ENCODE peak calls at places on chromosomes 7 and 10, in nine cellular contexts. E is dermis microvascular lymphatic vessel endothelial cell; P is activated CD4-positive, CD25-positive, alpha-beta regulatory T cell; U is WERI-Rb-1; G is activated T-cell treated with anti-CD3 and anti-CD28 coated beads, Interleukin-2, amount 50 U/mL, for 72 hours; V is stimulated activated CD8-positive, alpha-beta memory T cell treated with anti-CD3 and anti-CD28 coated beads, Interleukin-15, amount 100 ng/mL, for 24 hours; Z is psoas muscle; A is H9; H is hepatocyte. R is an unnamed sample.

GRCh38 chr7:12322287-12322902 is 81.3 kb downstream of the VWDE start:
- DNase-seq in V (no peak), H (peak), P (no peak), Z (no peak), E (peak), U (no peak), A (no peak), G (peak), R (no peak)

GRCh38 chr7:101728888-101729883 is 88.2 kb upstream of the CUX1 start:
- DNase-seq in V (no peak), Z (no peak), U (peak), E (no peak), P (no peak), G (no peak), H (peak), A (no peak), R (no peak)

GRCh38 chr7:47376991-47377590 is 204.8 kb downstream of the TNS3 start:
- DNase-seq in E (no peak), U (no peak), V (no peak), G (no peak), A (no peak), H (no peak), P (no peak), Z (peak), R (no peak)

GRCh38 chr7:101696-102376 is 90.5 kb upstream of the FAM20C start:
- DNase-seq in U (no peak), V (no peak), Z (no peak), P (no peak), E (peak), H (peak), G (no peak), A (peak), R (no peak)

GRCh38 chr10:110051487-110051886 is 43.7 kb downstream of the ADD3 start:
- DNase-seq in V (no peak), Z (no peak), H (no peak), E (no peak), P (no peak), A (no peak), G (no peak), U (no peak), R (no peak)

GRCh38 chr10:660413-660979 is 29.0 kb downstream of the DIP2C start:
- DNase-seq in P (no peak), H (no peak), Z (no peak), E (no peak), U (no peak), G (no peak), A (no peak), V (no peak), R (no peak)

GRCh38 chr10:118842826-118843624 is 88.3 kb upstream of the CACUL1 start:
- DNase-seq in P (no peak), A (no peak), E (no peak), V (no peak), Z (no peak), U (peak), G (no peak), H (no peak), R (no peak)

GRCh38 chr7:55055479-55055878 is 36.7 kb downstream of the EGFR start:
- DNase-seq in A (no peak), V (no peak), P (no peak), E (peak), U (no peak), H (no peak), Z (no peak), G (no peak), R (no peak)

GRCh38 chr10:93458821-93459257 is 23.3 kb downstream of the MYOF start:
- DNase-seq in U (no peak), G (no peak), H (peak), P (no peak), E (peak), V (no peak), Z (peak), A (peak), R (peak)